ENCODE peak calls at places on chromosomes 5 and 9, in six cellular contexts. R is tibial nerve, G is sigmoid colon, J is aorta, P is right atrium auricular region, X is heart left ventricle. K is an unnamed sample.

GRCh38 chr5:149747833-149748366 is 17.8 kb downstream of the PPARGC1B start:
- DNase-seq in R (no peak), G (peak), J (no peak), P (no peak), X (no peak), K (no peak)

GRCh38 chr9:89498845-89499480 is 1.1 kb upstream of the SEMA4D start:
- DNase-seq in R (no peak), G (no peak), J (peak), P (no peak), X (no peak), K (no peak)

GRCh38 chr9:118129541-118129940 is 425.3 kb downstream of the TLR4 start:
- DNase-seq in R (no peak), G (no peak), J (no peak), P (no peak), X (no peak), K (no peak)

GRCh38 chr9:136204838-136205706 is at the start of gene LHX3:
- DNase-seq in R (no peak), G (no peak), J (no peak), P (no peak), X (peak), K (no peak)

GRCh38 chr9:134885647-134886412 is 5.2 kb downstream of the FCN2 start:
- DNase-seq in R (no peak), G (no peak), J (peak), P (no peak), X (no peak), K (no peak)

GRCh38 chr9:19445452-19445851 is 36.6 kb downstream of the ACER2 start:
- DNase-seq in R (no peak), G (no peak), J (no peak), P (no peak), X (no peak), K (no peak)

GRCh38 chr9:20558609-20559016 is 63.7 kb downstream of the MLLT3 start:
- DNase-seq in R (no peak), G (no peak), J (no peak), P (no peak), X (no peak), K (no peak)

GRCh38 chr5:7926296-7926695 is 57.3 kb downstream of the MTRR start:
- DNase-seq in R (no peak), G (no peak), J (no peak), P (no peak), X (no peak), K (no peak)

GRCh38 chr5:73280821-73281746 is 108.1 kb downstream of the TMEM174 start:
- DNase-seq in R (peak), G (no peak), J (no peak), P (no peak), X (peak), K (no peak)

GRCh38 chr9:89427621-89428221 is 70.2 kb downstream of the SEMA4D start:
- DNase-seq in R (no peak), G (no peak), J (no peak), P (no peak), X (no peak), K (no peak)

GRCh38 chr5:52801329-52801728 is 13.6 kb downstream of the ITGA1 start:
- DNase-seq in R (no peak), G (no peak), J (no peak), P (no peak), X (no peak), K (no peak)

GRCh38 chr5:174381241-174381640 is 335.7 kb downstream of the NSG2 start:
- DNase-seq in R (no peak), G (no peak), J (no peak), P (no peak), X (no peak), K (no peak)

GRCh38 chr5:138064526-138064925 is 19.3 kb upstream of the WNT8A start:
- DNase-seq in R (no peak), G (no peak), J (no peak), P (no peak), X (no peak), K (no peak)

DNA sequence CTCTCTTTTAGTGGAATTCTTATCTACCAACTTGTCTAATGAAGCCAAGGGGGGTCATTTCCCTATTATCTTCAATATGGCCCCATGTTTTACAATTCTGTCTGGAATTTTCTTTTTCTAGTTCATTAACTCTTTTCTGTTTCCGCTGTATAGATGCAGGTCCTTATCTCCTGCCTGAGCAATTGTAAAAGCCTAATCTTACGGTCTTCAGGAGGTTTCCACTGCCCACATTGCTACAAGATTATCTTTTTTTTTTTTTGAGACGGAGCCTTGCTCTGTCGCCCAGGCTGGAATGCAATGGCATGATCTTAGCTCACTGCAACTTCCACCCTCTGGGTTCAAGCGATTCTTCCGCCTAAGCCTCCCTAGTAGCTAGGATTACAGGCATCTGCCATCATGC is 132.3 kb downstream of the UNC13B start:
- DNase-seq in R (no peak), G (no peak), J (no peak), P (no peak), X (no peak), K (no peak)
- H3K27ac ChIP-seq in R (no peak), G (no peak), J (no peak), P (no peak), X (no peak), K (no peak)

DNA sequence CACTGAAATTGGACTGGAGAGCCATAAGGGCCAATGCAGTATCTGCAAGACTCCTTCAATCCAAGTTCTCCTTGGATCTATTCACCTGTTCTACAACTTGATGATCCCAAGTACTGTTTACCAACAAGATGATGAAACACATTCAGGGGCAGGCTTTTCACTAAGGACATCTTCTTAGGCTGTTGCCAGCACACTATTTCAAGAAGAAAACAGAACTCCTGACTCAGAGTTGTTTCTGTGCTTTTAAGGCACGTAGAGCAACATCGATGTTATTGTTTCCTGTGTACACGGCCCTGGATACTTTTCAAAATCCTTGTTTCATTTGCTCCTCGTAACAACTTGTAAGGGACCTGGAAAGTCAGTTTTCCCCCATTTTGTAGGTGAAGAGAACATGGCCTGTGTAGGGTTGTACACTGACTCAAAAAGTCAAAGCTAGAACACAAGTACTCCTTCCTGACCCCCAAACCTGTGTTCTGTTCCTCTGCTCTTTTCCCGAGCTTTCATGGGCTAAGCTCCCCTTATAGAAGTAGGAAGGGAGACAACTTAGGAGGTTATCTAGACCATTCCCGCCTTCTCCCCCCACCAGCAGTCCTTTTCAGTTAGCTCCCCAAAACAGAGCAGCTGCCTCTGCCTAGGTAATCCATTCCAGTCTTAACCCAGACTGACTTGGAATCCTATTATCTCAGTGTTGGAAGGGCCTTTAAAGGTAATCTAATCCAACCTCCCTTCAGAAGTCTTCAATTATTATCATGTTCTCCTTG is 5.2 kb upstream of the MGAT1 start:
- DNase-seq in R (no peak), G (no peak), J (no peak), P (no peak), X (no peak), K (no peak)
- H3K4me3 ChIP-seq in R (peak), G (peak), J (no peak), P (no peak), X (peak), K (no peak)

GRCh38 chr9:93630806-93631411 is 54.5 kb downstream of the PHF2 start:
- DNase-seq in R (no peak), G (peak), J (no peak), P (peak), X (no peak), K (no peak)

GRCh38 chr9:93636172-93636661 is 59.8 kb downstream of the PHF2 start:
- DNase-seq in R (no peak), G (peak), J (no peak), P (no peak), X (no peak), K (no peak)

GRCh38 chr9:93635186-93636107 is 59.1 kb downstream of the PHF2 start:
- DNase-seq in R (no peak), G (peak), J (no peak), P (no peak), X (peak), K (no peak)

GRCh38 chr9:93634311-93635185 is 58.2 kb downstream of the PHF2 start:
- DNase-seq in R (no peak), G (peak), J (no peak), P (no peak), X (peak), K (no peak)

DNA sequence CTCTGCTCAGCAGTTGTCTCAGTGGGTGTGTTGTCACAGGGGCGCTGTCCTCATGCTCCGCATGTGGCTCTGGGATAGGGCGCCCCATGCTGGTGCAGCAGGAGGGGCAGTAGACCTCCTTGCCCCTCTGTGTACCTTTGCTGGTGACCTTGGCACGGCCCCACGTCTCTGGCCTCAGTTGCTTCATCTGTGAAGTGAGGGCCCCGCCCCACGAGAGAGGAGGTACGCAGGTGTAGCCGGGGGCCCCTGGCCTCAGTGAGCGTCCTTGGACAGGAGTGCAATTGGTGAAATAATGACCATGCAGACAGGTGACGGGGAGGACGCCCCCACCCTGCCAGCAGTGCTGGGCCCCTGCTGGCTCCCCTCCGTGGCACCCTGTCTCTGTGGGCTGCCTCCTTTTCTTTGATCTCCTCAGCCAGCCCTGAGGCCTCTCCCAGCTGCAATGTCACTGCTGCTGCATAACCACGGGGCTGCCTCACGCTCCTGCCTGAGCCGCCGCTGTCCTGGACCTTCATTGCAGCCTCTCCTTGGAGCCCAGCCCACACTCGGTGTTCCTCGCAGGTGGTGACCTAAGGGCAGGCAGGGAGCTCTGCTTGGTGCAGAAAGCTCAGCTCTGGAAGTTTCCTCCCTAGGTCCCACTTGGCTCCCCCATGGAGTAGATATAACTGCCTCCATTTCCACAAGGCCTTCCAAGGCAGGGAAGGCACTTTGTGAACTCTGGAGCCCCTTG is 57.3 kb downstream of the PHF2 start:
- DNase-seq in R (no peak), G (peak), J (no peak), P (peak), X (peak), K (no peak)
- H3K27ac ChIP-seq in R (no peak), G (no peak), J (no peak), P (no peak), X (no peak), K (no peak)

DNA sequence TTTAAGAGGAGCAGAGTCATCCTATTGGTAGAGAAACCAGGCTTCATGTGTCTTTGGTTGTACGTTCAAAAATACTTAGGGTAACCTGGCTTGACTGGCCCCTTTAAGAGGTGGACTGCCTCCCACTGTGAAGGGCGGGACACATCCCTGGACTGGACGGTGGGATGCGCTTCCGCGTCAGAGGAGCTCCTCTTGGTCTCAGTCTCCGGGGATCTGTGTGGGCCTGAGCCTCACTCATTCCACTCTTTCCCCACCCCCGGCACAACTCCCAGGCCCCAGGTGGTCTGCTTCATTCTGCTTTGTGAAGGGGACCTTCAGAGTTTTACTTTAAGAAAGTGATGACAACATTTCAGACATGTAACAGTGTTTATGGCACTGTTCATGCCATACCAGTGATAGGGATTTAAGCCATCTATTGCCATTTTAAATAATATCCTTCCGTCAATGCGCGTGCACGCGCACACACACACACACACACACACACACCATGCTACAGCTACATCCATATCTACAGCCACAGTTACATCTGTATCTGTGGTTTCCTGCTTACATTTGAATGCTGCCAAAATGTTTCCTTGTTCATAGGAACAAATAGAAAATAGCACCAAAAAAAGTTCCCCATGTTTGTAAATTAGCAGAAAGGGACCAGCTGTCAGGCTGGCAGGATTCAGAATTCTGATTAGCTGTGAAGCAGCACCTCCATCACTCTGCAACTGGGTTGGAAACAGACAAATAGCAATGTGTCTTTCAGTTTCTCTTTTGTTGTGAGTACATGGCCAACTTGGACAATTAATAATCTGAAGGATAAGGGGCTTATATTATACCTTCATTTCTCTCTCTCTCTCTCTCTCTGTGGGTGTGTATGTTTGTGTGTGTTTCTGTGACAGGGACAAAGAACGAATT is 601.4 kb downstream of the IRX1 start:
- DNase-seq in R (no peak), G (peak), J (no peak), P (no peak), X (no peak), K (no peak)
- H3K4me3 ChIP-seq in R (no peak), G (no peak), J (no peak), P (no peak), X (peak), K (no peak)

DNA sequence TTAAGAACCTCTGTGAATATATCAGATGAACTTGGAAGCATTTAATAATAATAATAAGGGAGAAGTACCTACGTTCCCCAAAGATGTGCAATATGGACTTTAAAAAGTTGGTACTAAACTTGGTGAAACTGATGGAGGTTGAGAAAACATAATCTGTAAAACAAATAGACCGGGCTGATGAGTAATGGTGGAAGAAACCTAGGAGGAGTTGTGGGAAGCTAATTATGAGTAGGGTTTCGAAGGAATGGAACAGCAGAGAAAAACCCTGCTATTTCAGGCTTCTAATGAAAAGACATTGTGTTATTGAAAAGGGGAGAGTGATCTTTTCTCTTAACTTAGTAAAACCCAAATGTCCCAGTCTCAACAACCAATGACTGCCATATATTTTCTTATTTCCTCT is 229.3 kb downstream of the PCSK1 start:
- DNase-seq in R (no peak), G (no peak), J (no peak), P (no peak), X (no peak), K (no peak)
- H3K27ac ChIP-seq in R (no peak), G (no peak), J (no peak), P (no peak), X (no peak), K (no peak)

GRCh38 chr5:106757672-106758071 is 913.1 kb downstream of the EFNA5 start:
- DNase-seq in R (no peak), G (no peak), J (no peak), P (no peak), X (no peak), K (no peak)
- H3K4me3 ChIP-seq in R (no peak), G (no peak), J (no peak), P (no peak), X (no peak), K (no peak)

GRCh38 chr5:34530637-34531036 is 125.5 kb upstream of the RAI14 start:
- DNase-seq in R (no peak), G (no peak), J (no peak), P (no peak), X (no peak), K (no peak)
- H3K27ac ChIP-seq in R (no peak), G (peak), J (peak), P (no peak), X (no peak), K (no peak)